ENCODE peak calls at places on chromosomes 11 and 22, in six cellular contexts. One of them, this sample, is unnamed.

GRCh38 chr11:35524780-35525179 is 636 bp downstream of the PAMR1 start:
- DNase-seq in HepG2: no peak
- DNase-seq in spleen: no peak
- DNase-seq in prostate gland: no peak
- DNase-seq in HCT116: no peak
- DNase-seq in stomach: no peak
- DNase-seq in this sample: no peak

GRCh38 chr11:3617990-3618389 is 23.8 kb downstream of the ART5 start:
- DNase-seq in HepG2: no peak
- DNase-seq in stomach: no peak
- DNase-seq in spleen: peak; percentile 36
- DNase-seq in prostate gland: no peak
- DNase-seq in HCT116: no peak
- DNase-seq in this sample: no peak

GRCh38 chr11:91141655-91142054 is 918.8 kb upstream of the CHORDC1 start:
- DNase-seq in stomach: no peak
- DNase-seq in HepG2: no peak
- DNase-seq in HCT116: no peak
- DNase-seq in spleen: no peak
- DNase-seq in prostate gland: no peak
- DNase-seq in this sample: no peak

GRCh38 chr11:17188675-17189074 is 19.1 kb downstream of the PIK3C2A start:
- DNase-seq in HepG2: no peak
- DNase-seq in spleen: no peak
- DNase-seq in stomach: no peak
- DNase-seq in prostate gland: no peak
- DNase-seq in HCT116: no peak
- DNase-seq in this sample: no peak

GRCh38 chr11:88402192-88402715 is 64.7 kb upstream of the CTSC start:
- DNase-seq in HepG2: no peak
- DNase-seq in spleen: no peak
- DNase-seq in prostate gland: no peak
- DNase-seq in stomach: no peak
- DNase-seq in HCT116: no peak
- DNase-seq in this sample: no peak

GRCh38 chr11:125164422-125165110 is at the start of gene PKNOX2:
- DNase-seq in HCT116: peak; percentile 3
- DNase-seq in HepG2: peak; percentile 15
- DNase-seq in stomach: peak; percentile 73
- DNase-seq in prostate gland: peak; percentile 69
- DNase-seq in spleen: peak; percentile 88
- DNase-seq in this sample: peak; percentile 29

GRCh38 chr11:107591098-107591445 is at the start of gene ELMOD1:
- DNase-seq in prostate gland: no peak
- DNase-seq in spleen: peak; percentile 78
- DNase-seq in HepG2: peak; percentile 7
- DNase-seq in stomach: no peak
- DNase-seq in HCT116: no peak
- DNase-seq in this sample: no peak

GRCh38 chr11:122723106-122723505 is 67.6 kb downstream of the UBASH3B start:
- DNase-seq in HepG2: no peak
- DNase-seq in HCT116: no peak
- DNase-seq in prostate gland: no peak
- DNase-seq in spleen: no peak
- DNase-seq in stomach: no peak
- DNase-seq in this sample: no peak

GRCh38 chr11:32118025-32118974 is 27.4 kb downstream of the RCN1 start:
- DNase-seq in spleen: no peak
- DNase-seq in prostate gland: no peak
- DNase-seq in HepG2: peak; percentile 64
- DNase-seq in stomach: no peak
- DNase-seq in HCT116: peak; percentile 77
- DNase-seq in this sample: no peak

GRCh38 chr11:133946541-133947297 is 10.0 kb downstream of the IGSF9B start:
- DNase-seq in stomach: no peak
- DNase-seq in HCT116: no peak
- DNase-seq in spleen: peak; percentile 69
- DNase-seq in HepG2: no peak
- DNase-seq in prostate gland: no peak
- DNase-seq in this sample: no peak

GRCh38 chr11:90179923-90180322 is 42.9 kb downstream of the CHORDC1 start:
- DNase-seq in stomach: no peak
- DNase-seq in HepG2: no peak
- DNase-seq in prostate gland: no peak
- DNase-seq in spleen: no peak
- DNase-seq in HCT116: no peak
- DNase-seq in this sample: no peak

GRCh38 chr22:44338183-44338812 is 25.5 kb upstream of the SHISAL1 start:
- DNase-seq in stomach: peak; percentile 80
- DNase-seq in spleen: no peak
- DNase-seq in HCT116: no peak
- DNase-seq in prostate gland: no peak
- DNase-seq in HepG2: no peak
- DNase-seq in this sample: no peak

GRCh38 chr11:8260202-8260996 is 3.3 kb downstream of the LMO1 start:
- DNase-seq in prostate gland: no peak
- DNase-seq in spleen: peak; percentile 40
- DNase-seq in HCT116: no peak
- DNase-seq in HepG2: no peak
- DNase-seq in stomach: peak; percentile 14
- DNase-seq in this sample: peak; percentile 17

GRCh38 chr11:34614334-34615113 is 6.4 kb upstream of the EHF start:
- DNase-seq in HepG2: no peak
- DNase-seq in HCT116: no peak
- DNase-seq in spleen: no peak
- DNase-seq in prostate gland: no peak
- DNase-seq in stomach: no peak
- DNase-seq in this sample: no peak

GRCh38 chr11:111540114-111540920 is at the start of gene LAYN:
- DNase-seq in HCT116: no peak
- DNase-seq in HepG2: no peak
- DNase-seq in stomach: peak; percentile 28
- DNase-seq in prostate gland: peak; percentile 51
- DNase-seq in spleen: peak; percentile 82
- DNase-seq in this sample: peak; percentile 63

GRCh38 chr11:77095551-77096490 is 6.8 kb upstream of the OMP start:
- DNase-seq in HCT116: no peak
- DNase-seq in spleen: peak; percentile 54
- DNase-seq in prostate gland: no peak
- DNase-seq in stomach: peak; percentile 79
- DNase-seq in HepG2: peak; percentile 76
- DNase-seq in this sample: no peak

GRCh38 chr22:49753276-49753884 is 74.3 kb downstream of the BRD1 start:
- DNase-seq in HepG2: no peak
- DNase-seq in spleen: no peak
- DNase-seq in stomach: peak; percentile 17
- DNase-seq in prostate gland: no peak
- DNase-seq in HCT116: no peak
- DNase-seq in this sample: no peak

GRCh38 chr11:73889019-73889418 is 12.2 kb downstream of the PAAF1 start:
- DNase-seq in prostate gland: no peak
- DNase-seq in HepG2: no peak
- DNase-seq in HCT116: no peak
- DNase-seq in spleen: no peak
- DNase-seq in stomach: no peak
- DNase-seq in this sample: no peak

GRCh38 chr11:113363406-113363805 is 24.2 kb upstream of the ANKK1 start:
- DNase-seq in HepG2: no peak
- DNase-seq in prostate gland: no peak
- DNase-seq in spleen: no peak
- DNase-seq in HCT116: no peak
- DNase-seq in stomach: no peak
- DNase-seq in this sample: no peak

GRCh38 chr11:19770277-19770676 is 57.6 kb downstream of the NAV2 start:
- DNase-seq in HepG2: no peak
- DNase-seq in prostate gland: no peak
- DNase-seq in HCT116: no peak
- DNase-seq in stomach: no peak
- DNase-seq in spleen: no peak
- DNase-seq in this sample: no peak

DNA sequence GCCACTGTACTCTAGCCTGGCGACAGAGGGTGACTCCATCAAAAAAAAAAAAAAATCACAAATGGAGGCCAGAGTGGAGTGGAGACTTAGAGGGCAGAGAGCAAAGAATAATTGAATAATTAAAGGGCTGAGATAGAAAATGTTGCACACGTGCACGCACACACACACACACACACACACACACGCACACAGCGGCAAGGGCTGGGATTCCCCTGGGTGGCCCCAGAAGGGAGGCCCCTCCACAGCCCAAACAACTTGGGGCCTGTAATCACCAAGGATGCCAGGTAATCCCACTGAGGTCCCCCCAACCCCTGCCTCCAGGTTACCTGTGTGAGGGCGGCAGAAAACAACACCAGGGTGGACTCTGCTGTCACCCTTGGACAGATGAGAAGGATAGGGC is 12.0 kb upstream of the DGKZ start:
- DNase-seq in spleen: no peak
- DNase-seq in HCT116: no peak
- DNase-seq in prostate gland: no peak
- DNase-seq in HepG2: no peak
- DNase-seq in stomach: no peak
- DNase-seq in this sample: no peak
- H3K4me1 ChIP-seq in spleen: peaks cover 40% of the 10 kb centered on the region
- H3K4me1 ChIP-seq in HCT116: peaks cover 27% of the 10 kb centered on the region
- H3K4me1 ChIP-seq in prostate gland: peaks cover 11% of the 10 kb centered on the region
- H3K4me1 ChIP-seq in HepG2: peaks cover 4% of the 10 kb centered on the region
- H3K4me1 ChIP-seq in stomach: peaks cover 33% of the 10 kb centered on the region
- H3K4me1 ChIP-seq in this sample: no peaks in the 10 kb centered on the region

GRCh38 chr22:23157560-23158515 is 12.6 kb downstream of the RAB36 start:
- DNase-seq in prostate gland: no peak
- DNase-seq in spleen: peak; percentile 69
- DNase-seq in HCT116: no peak
- DNase-seq in stomach: no peak
- DNase-seq in HepG2: no peak
- DNase-seq in this sample: no peak
- H3K4me3 ChIP-seq in prostate gland: no peak overlapping the region
- H3K4me3 ChIP-seq in spleen: no peak overlapping the region
- H3K4me3 ChIP-seq in HCT116: no peak overlapping the region
- H3K4me3 ChIP-seq in stomach: no peak overlapping the region
- H3K4me3 ChIP-seq in HepG2: no peak overlapping the region
- H3K4me3 ChIP-seq in this sample: no peak overlapping the region

GRCh38 chr11:10597877-10598341 is 29.4 kb upstream of the LYVE1 start:
- DNase-seq in spleen: no peak
- DNase-seq in stomach: no peak
- DNase-seq in HCT116: no peak
- DNase-seq in prostate gland: no peak
- DNase-seq in HepG2: no peak
- DNase-seq in this sample: no peak

GRCh38 chr11:10601722-10602281 is 33.3 kb upstream of the LYVE1 start:
- DNase-seq in prostate gland: no peak
- DNase-seq in stomach: no peak
- DNase-seq in spleen: peak; percentile 83
- DNase-seq in HepG2: no peak
- DNase-seq in HCT116: no peak
- DNase-seq in this sample: no peak

GRCh38 chr11:10602366-10602765 is 33.9 kb upstream of the LYVE1 start:
- DNase-seq in HCT116: no peak
- DNase-seq in prostate gland: no peak
- DNase-seq in spleen: no peak
- DNase-seq in stomach: no peak
- DNase-seq in HepG2: no peak
- DNase-seq in this sample: no peak

GRCh38 chr11:10600570-10601248 is 32.2 kb upstream of the LYVE1 start:
- DNase-seq in spleen: no peak
- DNase-seq in HepG2: no peak
- DNase-seq in stomach: no peak
- DNase-seq in prostate gland: no peak
- DNase-seq in HCT116: no peak
- DNase-seq in this sample: no peak

DNA sequence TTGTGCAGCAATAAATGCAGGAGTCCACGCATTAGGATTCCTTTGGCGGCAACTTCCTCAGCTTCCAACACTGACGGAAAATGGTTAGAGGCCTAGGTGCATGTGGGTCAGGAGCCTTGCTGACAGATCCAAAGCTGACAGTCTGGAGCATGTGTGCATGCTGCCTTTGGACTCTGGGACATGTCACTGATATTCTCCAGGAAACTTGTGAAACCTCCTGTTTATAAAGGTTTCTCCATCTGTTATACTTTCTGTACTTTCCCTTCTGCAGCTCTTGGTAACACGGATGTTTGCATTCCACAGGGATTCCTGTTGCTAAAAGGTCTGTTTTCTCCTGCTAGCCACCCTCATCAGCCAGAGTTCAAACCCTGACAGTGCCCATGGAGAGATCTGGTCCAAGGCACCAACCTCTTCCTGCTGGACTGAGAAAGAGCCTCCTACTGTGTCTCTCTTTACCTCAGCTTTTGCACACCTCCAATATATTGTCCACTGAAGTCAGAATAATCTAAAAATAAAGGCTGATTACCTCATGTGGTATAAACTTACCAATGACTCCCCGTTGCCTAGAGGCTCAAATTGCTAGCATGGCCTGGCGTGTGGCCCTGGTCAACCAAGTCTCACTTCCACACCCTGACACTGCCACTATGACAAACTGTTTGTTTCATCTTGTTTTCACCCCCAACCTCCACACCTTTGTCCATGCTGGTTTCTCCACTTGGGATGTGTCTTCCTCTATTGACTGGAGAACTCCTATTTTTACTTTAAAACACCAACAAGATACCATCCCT is 31.1 kb upstream of the LYVE1 start:
- DNase-seq in HepG2: peak; percentile 68
- DNase-seq in prostate gland: no peak
- DNase-seq in stomach: no peak
- DNase-seq in HCT116: no peak
- DNase-seq in spleen: no peak
- DNase-seq in this sample: no peak
- TF ChIP-seq POLR2AphosphoS5 in HepG2: no peak
- TF ChIP-seq POLR2AphosphoS5 in prostate gland: no peak
- TF ChIP-seq POLR2AphosphoS5 in stomach: peak; percentile 52
- TF ChIP-seq POLR2AphosphoS5 in HCT116: no peak
- TF ChIP-seq POLR2AphosphoS5 in spleen: no peak
- TF ChIP-seq POLR2AphosphoS5 in this sample: no peak

DNA sequence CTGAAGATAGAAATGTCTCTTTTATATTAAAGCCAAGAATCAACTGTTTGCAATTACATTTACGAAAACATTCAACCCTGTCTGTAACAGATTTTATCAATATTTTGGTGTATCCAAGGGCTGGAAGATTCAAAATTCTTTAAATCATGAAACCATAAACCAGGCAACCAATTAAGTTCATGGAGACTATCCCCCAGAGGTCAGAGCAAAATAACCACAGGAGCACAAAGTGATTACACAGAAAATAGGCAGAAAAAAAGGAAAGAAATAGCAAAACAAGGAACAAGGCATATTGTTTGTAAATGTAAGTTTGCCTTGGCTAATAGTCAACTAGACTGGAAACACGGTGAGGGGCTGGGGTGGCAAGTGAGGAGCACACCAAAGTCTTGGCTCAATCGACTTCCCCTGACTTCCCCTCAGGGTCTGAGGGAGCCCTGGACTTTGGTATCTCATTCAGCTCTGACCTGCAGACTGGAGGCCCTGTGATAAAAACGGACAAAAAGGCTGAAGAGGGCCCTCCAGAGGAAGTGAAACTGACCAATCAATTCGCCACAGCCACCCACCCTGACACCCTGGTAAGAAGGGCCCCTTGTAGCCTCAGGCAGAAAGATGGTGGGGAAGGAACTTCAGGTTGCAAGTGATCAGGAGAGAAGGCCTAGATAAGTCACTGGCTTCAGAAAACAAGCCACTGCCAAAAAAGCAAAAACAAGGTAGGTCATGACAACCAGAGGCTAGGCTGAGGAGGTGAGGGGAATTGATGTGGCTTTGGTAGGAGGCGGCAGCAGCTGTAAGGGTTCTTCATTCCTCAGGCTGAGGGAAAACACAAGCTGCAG is 1.9 kb downstream of the SIK3 start:
- DNase-seq in HepG2: peak; percentile 78
- DNase-seq in prostate gland: no peak
- DNase-seq in stomach: no peak
- DNase-seq in spleen: no peak
- DNase-seq in HCT116: no peak
- DNase-seq in this sample: no peak
- H3K4me1 ChIP-seq in HepG2: peaks cover 74% of the 10 kb centered on the region
- H3K4me1 ChIP-seq in prostate gland: no peaks in the 10 kb centered on the region
- H3K4me1 ChIP-seq in stomach: peaks cover 70% of the 10 kb centered on the region
- H3K4me1 ChIP-seq in spleen: peaks cover 67% of the 10 kb centered on the region
- H3K4me1 ChIP-seq in HCT116: peaks cover 36% of the 10 kb centered on the region
- H3K4me1 ChIP-seq in this sample: no peaks in the 10 kb centered on the region